ENCODE peak calls at places on chromosomes 12 and 14, in nine cellular contexts. V is A673; K is CD4-positive, alpha-beta memory T cell; R is right cardiac atrium; P is lung; Z is lower lobe of right lung; F is PC-9; D is suprapubic skin; C is CD8-positive, alpha-beta memory T cell. W is an unnamed sample.

GRCh38 chr14:22980672-22981089 is 1.7 kb downstream of the AJUBA start:
- DNase-seq in K (peak; percentile 24), F (no peak), V (peak; percentile 70), R (peak; percentile 71), Z (peak; percentile 65), D (peak; percentile 73), P (peak; percentile 60), C (peak; percentile 55), W (no peak)

GRCh38 chr14:50520947-50521815 is 11.2 kb downstream of the MAP4K5 start:
- DNase-seq in F (peak; percentile 85), K (no peak), C (peak; percentile 49), P (no peak), V (peak; percentile 59), R (no peak), D (no peak), Z (no peak), W (no peak)

GRCh38 chr14:95144849-95145248 is 12.5 kb downstream of the DICER1 start:
- DNase-seq in F (no peak), Z (no peak), P (no peak), R (no peak), C (no peak), K (no peak), V (no peak), D (no peak), W (no peak)

GRCh38 chr12:91287753-91288152 is 105.1 kb upstream of the DCN start:
- DNase-seq in V (no peak), P (no peak), K (no peak), Z (no peak), C (no peak), F (no peak), D (no peak), R (no peak), W (peak; percentile 22)

GRCh38 chr14:101707285-101707842 is 54.1 kb upstream of the PPP2R5C start:
- DNase-seq in V (peak; percentile 91), D (no peak), R (no peak), F (peak; percentile 87), P (peak; percentile 63), C (peak; percentile 73), K (peak; percentile 83), Z (no peak), W (no peak)

GRCh38 chr12:2650261-2651060 is 144.3 kb upstream of the FKBP4 start:
- DNase-seq in Z (no peak), F (no peak), D (no peak), V (no peak), P (no peak), C (no peak), K (no peak), R (no peak), W (peak; percentile 56)

GRCh38 chr14:98181768-98182167 is 1090.2 kb downstream of the BCL11B start:
- DNase-seq in V (no peak), R (no peak), F (no peak), C (no peak), Z (no peak), K (no peak), P (no peak), D (no peak), W (no peak)

GRCh38 chr14:95440951-95441350 is 75.5 kb downstream of the SYNE3 start:
- DNase-seq in P (no peak), R (no peak), F (no peak), Z (no peak), V (no peak), C (no peak), K (no peak), D (no peak), W (no peak)

GRCh38 chr14:61091657-61092273 is 110.7 kb downstream of the SLC38A6 start:
- DNase-seq in F (no peak), P (no peak), C (no peak), Z (no peak), D (no peak), K (no peak), V (no peak), R (no peak), W (no peak)

GRCh38 chr14:56205906-56206305 is 87.7 kb downstream of the PELI2 start:
- DNase-seq in D (no peak), V (no peak), K (no peak), Z (no peak), C (no peak), R (no peak), P (no peak), F (no peak), W (no peak)

GRCh38 chr12:5456906-5457305 is 25.0 kb downstream of the NTF3 start:
- DNase-seq in F (no peak), Z (no peak), R (no peak), D (no peak), V (peak; percentile 47), K (no peak), P (no peak), C (no peak), W (no peak)

GRCh38 chr12:19575307-19576243 is 136.3 kb downstream of the AEBP2 start:
- DNase-seq in R (no peak), K (no peak), C (no peak), Z (peak; percentile 47), D (peak; percentile 75), V (peak; percentile 94), F (no peak), P (peak; percentile 48), W (no peak)

GRCh38 chr14:22474730-22475351 is 114.2 kb downstream of the DAD1 start:
- DNase-seq in P (no peak), D (no peak), V (peak; percentile 53), F (no peak), C (no peak), Z (no peak), R (no peak), K (no peak), W (no peak)

GRCh38 chr12:48489012-48489411 is 6.7 kb downstream of the C12orf54 start:
- DNase-seq in V (no peak), F (no peak), R (no peak), P (no peak), Z (no peak), D (no peak), C (no peak), K (no peak), W (no peak)

GRCh38 chr14:105201156-105201927 is 20.2 kb upstream of the NUDT14 start:
- DNase-seq in P (no peak), F (no peak), V (no peak), D (no peak), Z (no peak), K (no peak), R (no peak), C (no peak), W (no peak)

GRCh38 chr14:23113346-23114119 is 5.5 kb downstream of the CEBPE start:
- DNase-seq in F (no peak), Z (no peak), K (no peak), R (no peak), D (no peak), P (no peak), C (no peak), V (no peak), W (peak; percentile 65)

GRCh38 chr12:53791735-53792326 is 40.1 kb upstream of the CISTR start:
- DNase-seq in P (no peak), D (no peak), V (peak; percentile 47), R (no peak), F (peak; percentile 54), C (no peak), K (peak; percentile 17), Z (no peak), W (no peak)

GRCh38 chr14:104776961-104777807 is 18.4 kb downstream of the AKT1 start:
- DNase-seq in C (no peak), F (no peak), D (no peak), K (no peak), R (peak; percentile 38), V (no peak), P (no peak), Z (no peak), W (no peak)

GRCh38 chr14:24674204-24674970 is 40.4 kb upstream of the GZMB start:
- DNase-seq in R (no peak), C (peak; percentile 64), K (peak; percentile 44), Z (no peak), D (no peak), P (no peak), V (no peak), F (no peak), W (no peak)
- H3K4me3 ChIP-seq in R (no peak overlapping the region), C (peak overlapping the region; percentile 38), K (peak overlapping the region; percentile 49), Z (no peak overlapping the region), D (no peak overlapping the region), P (no peak overlapping the region), V (no peak overlapping the region), F (no peak overlapping the region), W (no peak overlapping the region)

DNA sequence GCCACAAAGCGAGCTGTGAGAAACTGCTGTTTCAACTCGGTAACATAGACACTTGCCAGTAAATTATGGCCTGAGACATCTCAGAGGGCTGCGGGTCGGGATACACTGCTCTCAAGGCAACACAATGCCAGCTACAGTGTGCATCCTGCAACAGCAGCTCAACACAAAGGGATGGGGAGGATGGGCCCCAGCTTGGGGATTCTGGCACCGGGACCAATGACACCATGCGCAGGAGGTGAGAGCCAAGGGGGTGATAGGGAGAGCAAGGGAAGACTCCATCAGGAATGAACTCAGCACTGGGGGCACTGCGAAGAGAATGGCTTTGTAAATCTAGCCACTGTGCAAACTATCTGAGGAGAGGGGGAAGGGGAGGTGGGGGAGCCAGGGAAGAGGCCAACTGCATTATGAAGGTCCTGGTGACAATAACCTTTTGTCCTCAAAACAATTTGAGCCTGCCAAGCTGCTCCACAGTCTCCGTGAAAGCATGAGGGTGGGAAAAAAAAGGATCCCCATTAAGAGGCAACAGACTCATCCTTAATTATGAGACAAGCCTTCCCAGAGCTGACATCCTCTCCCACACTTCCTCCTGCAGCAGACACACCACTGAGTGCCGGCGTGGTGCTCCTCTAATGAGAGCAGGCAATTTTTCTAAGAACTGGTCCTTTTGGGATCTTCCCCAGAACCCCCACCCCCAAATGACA is 219.7 kb downstream of the PPM1H start:
- DNase-seq in V (no peak), C (no peak), D (no peak), K (no peak), F (no peak), Z (no peak), P (no peak), R (peak; percentile 74), W (no peak)
- H3K9me3 ChIP-seq in V (no peaks in the 10 kb centered on the region), C (no peaks in the 10 kb centered on the region), D (no peaks in the 10 kb centered on the region), K (no peaks in the 10 kb centered on the region), F (no peaks in the 10 kb centered on the region), Z (no peaks in the 10 kb centered on the region), P (no peaks in the 10 kb centered on the region), R (no peaks in the 10 kb centered on the region), W (no peaks in the 10 kb centered on the region)

GRCh38 chr12:49806877-49807276 is 21.3 kb downstream of the NCKAP5L start:
- DNase-seq in F (no peak), D (peak; percentile 18), R (no peak), C (no peak), Z (no peak), P (no peak), V (no peak), K (no peak), W (no peak)
- H3K4me1 ChIP-seq in F (no peaks in the 10 kb centered on the region), D (peaks cover 24% of the 10 kb centered on the region), R (peaks cover 28% of the 10 kb centered on the region), C (no peaks in the 10 kb centered on the region), Z (peaks cover 29% of the 10 kb centered on the region), P (peaks cover 17% of the 10 kb centered on the region), V (no peaks in the 10 kb centered on the region), K (no peaks in the 10 kb centered on the region), W (no peaks in the 10 kb centered on the region)

DNA sequence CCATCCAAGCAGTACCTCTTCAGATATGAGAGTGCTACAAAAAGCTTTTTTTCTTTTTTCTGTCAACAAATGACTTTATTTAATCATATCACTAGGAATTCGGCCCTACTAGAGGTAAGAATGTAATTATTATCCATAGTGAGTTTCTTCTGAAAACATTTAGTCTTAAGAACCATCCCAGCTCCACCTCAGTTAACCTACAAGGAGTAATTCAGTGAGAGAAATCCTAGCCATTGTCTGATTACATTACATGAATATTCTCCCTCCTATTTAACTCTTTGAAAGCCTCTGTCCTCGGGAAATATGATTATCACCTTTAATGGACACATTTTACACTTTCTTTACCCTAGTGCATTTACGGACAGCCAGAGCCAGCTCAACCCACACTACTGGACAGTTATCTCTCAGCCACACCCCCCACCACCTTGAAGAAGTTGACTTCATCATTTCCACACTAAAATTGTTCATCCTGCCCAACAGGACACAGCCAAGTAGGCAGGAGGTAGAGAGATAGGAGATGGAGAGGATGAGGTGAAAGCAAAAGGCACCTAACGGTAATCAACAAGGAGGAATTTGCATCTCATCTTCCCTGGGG is 1.3 kb downstream of the PPFIA2 start:
- DNase-seq in C (no peak), Z (no peak), F (no peak), K (no peak), V (no peak), D (no peak), P (no peak), R (no peak), W (no peak)
- H3K4me3 ChIP-seq in C (no peak overlapping the region), Z (peak overlapping the region; percentile 54), F (no peak overlapping the region), K (no peak overlapping the region), V (peak overlapping the region; percentile 49), D (peak overlapping the region; percentile 51), P (no peak overlapping the region), R (peak overlapping the region; percentile 54), W (no peak overlapping the region)